ENCODE peak calls at places on chromosomes 7 and 10, in nine cellular contexts. J, Y, S, G, W, N, L, A and O are unnamed samples.

GRCh38 chr10:48926255-48926654 is 13.4 kb downstream of the LRRC18 start:
- DNase-seq in J (no peak), Y (no peak), S (no peak), G (no peak), W (no peak), N (no peak), L (no peak), A (no peak), O (no peak)

GRCh38 chr10:96709525-96709924 is 10.8 kb downstream of the PIK3AP1 start:
- DNase-seq in J (no peak), Y (no peak), S (no peak), G (no peak), W (no peak), N (no peak), L (no peak), A (peak), O (no peak)

GRCh38 chr10:13637303-13637856 is 50.6 kb downstream of the PRPF18 start:
- DNase-seq in J (no peak), Y (no peak), S (no peak), G (no peak), W (no peak), N (no peak), L (no peak), A (no peak), O (peak)

GRCh38 chr7:128892521-128893250 is 17.8 kb downstream of the KCP start:
- DNase-seq in J (no peak), Y (no peak), S (no peak), G (no peak), W (no peak), N (peak), L (no peak), A (no peak), O (no peak)

GRCh38 chr10:70328987-70329386 is 45.2 kb upstream of the NPFFR1 start:
- DNase-seq in J (peak), Y (no peak), S (no peak), G (no peak), W (peak), N (no peak), L (no peak), A (no peak), O (no peak)

GRCh38 chr7:119999743-120000475 is 273.1 kb upstream of the KCND2 start:
- DNase-seq in J (no peak), Y (no peak), S (no peak), G (no peak), W (no peak), N (no peak), L (no peak), A (no peak), O (no peak)

GRCh38 chr7:105887569-105888199 is 11.3 kb upstream of the ATXN7L1 start:
- DNase-seq in J (no peak), Y (no peak), S (no peak), G (no peak), W (no peak), N (no peak), L (no peak), A (no peak), O (no peak)

GRCh38 chr7:36355490-36355889 is 34.2 kb upstream of the ANLN start:
- DNase-seq in J (no peak), Y (no peak), S (no peak), G (no peak), W (no peak), N (no peak), L (no peak), A (no peak), O (no peak)

GRCh38 chr10:120651000-120651399 is 194.0 kb downstream of the PLPP4 start:
- DNase-seq in J (peak), Y (no peak), S (no peak), G (no peak), W (no peak), N (no peak), L (no peak), A (no peak), O (peak)

GRCh38 chr10:122821808-122822207 is 23.8 kb downstream of the CUZD1 start:
- DNase-seq in J (no peak), Y (no peak), S (no peak), G (no peak), W (no peak), N (no peak), L (no peak), A (no peak), O (no peak)

GRCh38 chr7:121337398-121337797 is 8.6 kb downstream of the WNT16 start:
- DNase-seq in J (no peak), Y (no peak), S (no peak), G (no peak), W (no peak), N (no peak), L (no peak), A (no peak), O (no peak)

GRCh38 chr10:124622866-124623536 is 121.2 kb downstream of the FAM53B start:
- DNase-seq in J (no peak), Y (no peak), S (no peak), G (no peak), W (no peak), N (no peak), L (no peak), A (no peak), O (no peak)

GRCh38 chr7:26705567-26705966 is 158.8 kb downstream of the SKAP2 start:
- DNase-seq in J (peak), Y (no peak), S (peak), G (peak), W (peak), N (no peak), L (no peak), A (no peak), O (peak)